ENCODE peak calls at places on chromosomes 16 and 17, in four cellular contexts. B, D, G and C are unnamed samples.

GRCh38 chr16:287298-287811 is 4.4 kb downstream of the PDIA2 start:
- DNase-seq in B (peak), D (no peak), G (peak), C (no peak)

GRCh38 chr16:57562669-57563486 is 20.4 kb downstream of the ADGRG5 start:
- DNase-seq in B (no peak), D (no peak), G (no peak), C (no peak)

GRCh38 chr17:7716901-7717755 is at the start of gene DNAH2:
- DNase-seq in B (peak), D (peak), G (peak), C (peak)

GRCh38 chr17:57634713-57635465 is 110.2 kb downstream of the CCDC182 start:
- DNase-seq in B (no peak), D (no peak), G (no peak), C (peak)

GRCh38 chr16:66604376-66605176 is at the start of gene CMTM3:
- DNase-seq in B (peak), D (peak), G (no peak), C (peak)

GRCh38 chr16:77223184-77223583 is 24.0 kb downstream of the SYCE1L start:
- DNase-seq in B (no peak), D (no peak), G (no peak), C (no peak)

GRCh38 chr17:79830303-79830702 is 8.9 kb downstream of the CBX4 start:
- DNase-seq in B (no peak), D (no peak), G (no peak), C (no peak)

GRCh38 chr16:21702259-21702658 is 38.5 kb downstream of the OTOA start:
- DNase-seq in B (no peak), D (no peak), G (no peak), C (no peak)

GRCh38 chr17:45289316-45290268 is 27.2 kb downstream of the MAP3K14 start:
- DNase-seq in B (no peak), D (no peak), G (no peak), C (no peak)

GRCh38 chr16:78811247-78811646 is 711.8 kb downstream of the WWOX start:
- DNase-seq in B (no peak), D (no peak), G (no peak), C (no peak)

GRCh38 chr16:68377667-68378420 is 67.0 kb downstream of the PRMT7 start:
- DNase-seq in B (no peak), D (no peak), G (no peak), C (no peak)

GRCh38 chr16:87322833-87323726 is 5.9 kb upstream of the C16orf95 start:
- DNase-seq in B (no peak), D (no peak), G (no peak), C (no peak)

GRCh38 chr16:27366687-27367462 is 35.1 kb upstream of the IL21R start:
- DNase-seq in B (no peak), D (no peak), G (no peak), C (no peak)

GRCh38 chr17:69485901-69486643 is 71.6 kb downstream of the MAP2K6 start:
- DNase-seq in B (no peak), D (no peak), G (no peak), C (no peak)

GRCh38 chr17:10018461-10018891 is 113.4 kb upstream of the RCVRN start:
- DNase-seq in B (no peak), D (no peak), G (no peak), C (no peak)

GRCh38 chr16:13896543-13897182 is 23.3 kb upstream of the ERCC4 start:
- DNase-seq in B (no peak), D (no peak), G (no peak), C (peak)

GRCh38 chr17:57938061-57938502 is 17.1 kb downstream of the CUEDC1 start:
- DNase-seq in B (no peak), D (no peak), G (no peak), C (no peak)

GRCh38 chr17:39872700-39873099 is 4.7 kb downstream of the ZPBP2 start:
- DNase-seq in B (peak), D (no peak), G (peak), C (peak)

GRCh38 chr17:74373838-74374606 is 6.7 kb downstream of the GPR142 start:
- DNase-seq in B (peak), D (no peak), G (no peak), C (no peak)

GRCh38 chr17:62822080-62822904 is 14.2 kb upstream of the MARCHF10 start:
- DNase-seq in B (no peak), D (no peak), G (no peak), C (no peak)

GRCh38 chr17:58332720-58333395 is 4.3 kb upstream of the TSPOAP1 start:
- DNase-seq in B (no peak), D (no peak), G (no peak), C (no peak)

GRCh38 chr17:37744961-37745800 is at the start of gene HNF1B:
- DNase-seq in B (no peak), D (peak), G (no peak), C (no peak)